ENCODE peak calls at places on chromosomes 5 and 9, in five cellular contexts. E is HepG2, L is mammary epithelial cell, Y is SK-N-SH, N is HCT116. O is an unnamed sample.

GRCh38 chr9:8349369-8349768 is 549.8 kb upstream of the DMAC1 start:
- DNase-seq in Y (peak; percentile 32), N (no peak), E (no peak), L (no peak), O (no peak)

GRCh38 chr5:56247596-56247995 is 14.5 kb upstream of the ANKRD55 start:
- DNase-seq in L (no peak), Y (no peak), N (no peak), E (no peak), O (no peak)

GRCh38 chr5:134817006-134817405 is 28.8 kb upstream of the C5orf24 start:
- DNase-seq in Y (no peak), E (no peak), N (no peak), L (no peak), O (no peak)

GRCh38 chr9:96758845-96759673 is 18.8 kb downstream of the ZNF510 start:
- DNase-seq in N (no peak), Y (no peak), L (no peak), E (no peak), O (no peak)

GRCh38 chr5:6905883-6906282 is 192.7 kb downstream of the TENT4A start:
- DNase-seq in Y (no peak), E (no peak), L (no peak), N (no peak), O (no peak)

GRCh38 chr5:127074466-127074865 is 1.2 kb upstream of the C5orf63 start:
- DNase-seq in E (no peak), Y (no peak), N (no peak), L (no peak), O (no peak)

GRCh38 chr5:173474881-173475287 is 141.6 kb downstream of the BOD1 start:
- DNase-seq in Y (no peak), L (no peak), E (no peak), N (no peak), O (no peak)

GRCh38 chr5:149677721-149678120 is 52.4 kb upstream of the PPARGC1B start:
- DNase-seq in E (no peak), L (no peak), Y (no peak), N (no peak), O (no peak)

GRCh38 chr5:165497707-165498106 is 1992.3 kb downstream of the MAT2B start:
- DNase-seq in L (peak; percentile 14), N (no peak), E (no peak), Y (peak; percentile 23), O (peak; percentile 57)

GRCh38 chr9:123998278-123998925 is 13.2 kb upstream of the LHX2 start:
- DNase-seq in L (no peak), Y (no peak), E (no peak), N (no peak), O (no peak)

GRCh38 chr9:75176037-75176436 is 87.7 kb downstream of the OSTF1 start:
- DNase-seq in L (no peak), N (no peak), E (no peak), Y (no peak), O (no peak)

GRCh38 chr9:129487658-129488483 is 133.0 kb downstream of the C9orf50 start:
- DNase-seq in E (no peak), N (no peak), Y (no peak), L (peak; percentile 50), O (peak; percentile 20)

GRCh38 chr5:1445313-1445894 is at the start of gene SLC6A3:
- DNase-seq in L (no peak), N (no peak), Y (peak; percentile 70), E (no peak), O (no peak)

GRCh38 chr9:33467526-33467925 is 6.2 kb downstream of the NOL6 start:
- DNase-seq in N (no peak), L (no peak), E (no peak), Y (peak; percentile 16), O (no peak)

GRCh38 chr9:110650991-110651411 is 17.6 kb upstream of the MUSK start:
- DNase-seq in L (peak; percentile 39), E (no peak), N (no peak), Y (no peak), O (no peak)

GRCh38 chr5:168356171-168356570 is 64.7 kb downstream of the WWC1 start:
- DNase-seq in L (no peak), N (no peak), E (no peak), Y (no peak), O (no peak)

GRCh38 chr5:134524219-134524825 is 1.1 kb upstream of the JADE2 start:
- DNase-seq in E (no peak), Y (peak; percentile 78), N (no peak), L (peak; percentile 72), O (peak; percentile 59)

GRCh38 chr9:95796029-95796428 is 79.5 kb upstream of the ERCC6L2 start:
- DNase-seq in N (no peak), Y (no peak), E (no peak), L (no peak), O (no peak)

GRCh38 chr9:70480405-70480980 is 66.0 kb upstream of the KLF9 start:
- DNase-seq in L (peak; percentile 49), E (no peak), Y (peak; percentile 57), N (no peak), O (peak; percentile 42)

GRCh38 chr9:111601237-111602018 is 2.0 kb upstream of the PTGR1 start:
- DNase-seq in L (no peak), N (no peak), E (peak; percentile 70), Y (no peak), O (no peak)

GRCh38 chr5:77904362-77904761 is 128.2 kb upstream of the TBCA start:
- DNase-seq in L (no peak), E (no peak), Y (no peak), N (no peak), O (no peak)

GRCh38 chr5:6676702-6677101 is 36.5 kb upstream of the TENT4A start:
- DNase-seq in N (no peak), Y (no peak), L (peak; percentile 62), E (no peak), O (no peak)

GRCh38 chr5:152288499-152288898 is 116.6 kb downstream of the NMUR2 start:
- DNase-seq in N (no peak), L (no peak), E (no peak), Y (no peak), O (no peak)

GRCh38 chr5:169100735-169101075 is 200.2 kb downstream of the SLIT3 start:
- DNase-seq in L (peak; percentile 94), Y (no peak), E (no peak), N (no peak), O (no peak)

GRCh38 chr9:131116281-131117101 is 8.9 kb upstream of the NUP214 start:
- DNase-seq in L (no peak), E (no peak), N (no peak), Y (no peak), O (peak; percentile 37)

GRCh38 chr9:91074866-91075265 is 273.2 kb downstream of the SYK start:
- DNase-seq in N (no peak), E (no peak), L (no peak), Y (no peak), O (no peak)

GRCh38 chr9:137590469-137591383 is at the start of gene ZMYND19:
- DNase-seq in L (peak; percentile 83), Y (peak; percentile 100), E (peak; percentile 73), N (peak; percentile 62), O (peak; percentile 83)

GRCh38 chr9:109107402-109108240 is 12.1 kb downstream of the TMEM245 start:
- DNase-seq in E (peak; percentile 33), N (peak; percentile 48), L (peak; percentile 81), Y (no peak), O (no peak)

GRCh38 chr9:91197232-91198181 is 164.2 kb downstream of the AUH start:
- DNase-seq in Y (no peak), N (peak; percentile 85), E (peak; percentile 99), L (peak; percentile 96), O (no peak)

GRCh38 chr5:95519681-95520080 is 35.1 kb downstream of the SKIC3 start:
- DNase-seq in N (no peak), L (no peak), Y (no peak), E (no peak), O (no peak)
- H3K4me1 ChIP-seq in N (no peaks in the 10 kb centered on the region), L (no peaks in the 10 kb centered on the region), Y (no peaks in the 10 kb centered on the region), E (no peaks in the 10 kb centered on the region), O (peaks cover 6% of the 10 kb centered on the region)

GRCh38 chr5:137561572-137561971 is 62.4 kb upstream of the SPOCK1 start:
- DNase-seq in N (no peak), L (peak; percentile 41), Y (no peak), E (no peak), O (no peak)
- H3K4me1 ChIP-seq in N (no peaks in the 10 kb centered on the region), L (peaks cover 44% of the 10 kb centered on the region), Y (peaks cover 36% of the 10 kb centered on the region), E (no peaks in the 10 kb centered on the region), O (no peaks in the 10 kb centered on the region)

GRCh38 chr5:39226100-39226451 is 6.7 kb upstream of the FYB1 start:
- DNase-seq in N (no peak), L (no peak), E (no peak), Y (no peak), O (no peak)
- H3K4me1 ChIP-seq in N (no peaks in the 10 kb centered on the region), L (peaks cover 2% of the 10 kb centered on the region), E (peaks cover 2% of the 10 kb centered on the region), Y (no peaks in the 10 kb centered on the region), O (no peaks in the 10 kb centered on the region)

DNA sequence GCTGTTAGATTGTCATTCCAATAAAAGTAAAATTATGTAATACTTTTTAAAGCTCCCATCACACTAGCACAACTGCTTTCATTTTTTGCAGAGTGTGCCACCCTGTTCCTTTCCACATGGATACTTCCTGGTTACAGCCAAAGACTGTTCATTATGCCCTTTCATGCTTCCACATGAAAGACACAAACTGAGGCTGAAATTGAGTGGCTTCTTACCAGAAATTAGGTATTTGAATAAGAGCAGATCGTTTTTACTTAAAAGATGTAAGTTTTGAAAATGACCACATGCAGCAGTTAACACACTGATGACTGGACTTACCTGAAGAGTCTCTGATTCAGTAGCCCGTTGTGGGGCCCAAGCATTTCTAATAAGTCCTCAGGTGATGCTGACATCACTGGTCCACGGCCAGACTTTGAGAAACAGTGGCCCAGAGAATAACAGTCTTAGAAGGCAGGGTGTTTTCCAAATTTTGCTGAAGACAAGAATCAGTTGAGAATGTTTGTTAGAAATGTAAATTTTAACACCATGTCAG is 187.6 kb upstream of the DMRT1 start:
- DNase-seq in N (no peak), L (no peak), E (no peak), Y (no peak), O (no peak)
- H3K4me1 ChIP-seq in N (no peaks in the 10 kb centered on the region), L (peaks cover 48% of the 10 kb centered on the region), E (peaks cover 6% of the 10 kb centered on the region), Y (no peaks in the 10 kb centered on the region), O (peaks cover 4% of the 10 kb centered on the region)

DNA sequence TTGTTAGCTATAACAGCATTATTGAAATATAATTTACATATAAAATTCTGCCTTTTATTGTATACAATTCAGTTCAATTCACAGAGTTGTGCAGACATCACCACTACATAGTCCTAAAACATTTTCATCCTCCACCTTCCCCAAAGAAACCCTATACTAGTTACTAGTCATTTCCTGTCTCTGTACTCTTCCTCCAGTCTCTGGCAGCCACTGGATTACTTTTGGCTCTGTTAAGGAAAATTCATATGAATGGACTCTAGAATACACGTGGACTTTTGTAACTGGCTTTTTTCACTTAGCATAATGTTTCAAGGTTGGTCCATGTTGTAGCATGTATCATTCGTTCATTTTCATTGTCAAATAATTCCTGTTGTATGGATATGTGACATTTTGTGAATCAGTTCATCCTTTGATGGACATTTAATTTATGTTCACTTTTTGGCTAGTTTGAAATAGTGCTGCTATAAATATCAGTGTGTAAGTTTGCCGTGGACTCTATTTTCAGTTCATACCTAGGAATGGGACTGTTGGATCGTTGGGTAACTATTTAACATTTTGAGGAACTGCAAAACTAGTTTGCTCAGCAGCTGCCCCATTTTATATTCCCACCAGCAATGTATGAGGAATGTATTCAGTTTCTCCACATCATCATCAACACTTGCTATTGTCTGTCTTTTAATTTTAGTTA is 9.7 kb downstream of the ICE1 start:
- DNase-seq in L (peak; percentile 30), Y (no peak), N (no peak), E (no peak), O (no peak)
- H3K4me1 ChIP-seq in L (peaks cover 12% of the 10 kb centered on the region), Y (peaks cover 8% of the 10 kb centered on the region), N (no peaks in the 10 kb centered on the region), E (peaks cover 12% of the 10 kb centered on the region), O (no peaks in the 10 kb centered on the region)